ENCODE peak calls at places on chromosomes 5 and 9, in four cellular contexts. O is cardiac muscle cell, X is left ventricle myocardium inferior, H is sigmoid colon. E is an unnamed sample. For H3K4me1, the result is how much of the 10 kb centered on the place peaks cover.

GRCh38 chr5:172078027-172078426 is 71.6 kb upstream of the FBXW11 start:
- DNase-seq in O (no peak), X (no peak), H (peak), E (no peak)

GRCh38 chr9:752201-752600 is 89.3 kb upstream of the DMRT1 start:
- DNase-seq in O (peak), X (no peak), H (no peak), E (no peak)

GRCh38 chr5:81303563-81303962 is 2.2 kb downstream of the ZCCHC9 start:
- DNase-seq in O (no peak), X (no peak), H (no peak), E (no peak)

GRCh38 chr5:154158379-154158738 is 32.2 kb upstream of the GALNT10 start:
- DNase-seq in O (no peak), X (no peak), H (no peak), E (no peak)

GRCh38 chr9:374726-375125 is 160.1 kb downstream of the DOCK8 start:
- DNase-seq in O (no peak), X (no peak), H (no peak), E (no peak)

GRCh38 chr9:113677057-113677456 is 199.1 kb upstream of the ZNF618 start:
- DNase-seq in O (peak), X (no peak), H (no peak), E (no peak)

GRCh38 chr5:175195698-175196656 is 248.0 kb downstream of the DRD1 start:
- DNase-seq in O (no peak), X (no peak), H (no peak), E (no peak)

GRCh38 chr5:74919487-74919886 is 53.3 kb upstream of the FAM169A start:
- DNase-seq in O (peak), X (no peak), H (no peak), E (no peak)

GRCh38 chr5:139569276-139569955 is 8.3 kb downstream of the UBE2D2 start:
- DNase-seq in O (no peak), X (no peak), H (no peak), E (no peak)

DNA sequence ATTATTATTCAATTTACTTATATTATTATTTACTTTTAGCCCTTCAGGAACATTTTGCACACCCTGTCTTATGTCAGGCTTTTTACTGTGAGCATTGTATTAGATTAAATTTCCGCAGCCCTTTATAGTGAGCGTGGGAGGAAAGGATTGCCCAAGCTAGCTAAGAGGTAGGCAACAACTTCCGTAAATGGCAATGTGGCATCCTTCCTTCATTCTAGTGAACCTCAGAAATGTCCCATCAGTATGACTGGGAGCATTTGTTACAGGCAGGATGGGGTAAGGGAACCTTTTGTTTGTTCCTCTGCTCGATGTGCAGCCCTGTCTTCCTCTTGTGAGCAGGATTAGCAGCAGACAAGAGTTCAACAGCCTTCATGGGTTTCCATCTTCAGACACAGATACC is 6.2 kb upstream of the CD180 start:
- DNase-seq in O (no peak), X (no peak), H (no peak), E (no peak)
- H3K4me1 ChIP-seq in O (under half), X (under half), H (under half), E (under half)

GRCh38 chr9:93064392-93065124 is 6.1 kb downstream of the SUSD3 start:
- DNase-seq in O (no peak), X (peak), H (no peak), E (peak)
- H3K4me3 ChIP-seq in O (no peak), X (no peak), H (no peak), E (no peak)

DNA sequence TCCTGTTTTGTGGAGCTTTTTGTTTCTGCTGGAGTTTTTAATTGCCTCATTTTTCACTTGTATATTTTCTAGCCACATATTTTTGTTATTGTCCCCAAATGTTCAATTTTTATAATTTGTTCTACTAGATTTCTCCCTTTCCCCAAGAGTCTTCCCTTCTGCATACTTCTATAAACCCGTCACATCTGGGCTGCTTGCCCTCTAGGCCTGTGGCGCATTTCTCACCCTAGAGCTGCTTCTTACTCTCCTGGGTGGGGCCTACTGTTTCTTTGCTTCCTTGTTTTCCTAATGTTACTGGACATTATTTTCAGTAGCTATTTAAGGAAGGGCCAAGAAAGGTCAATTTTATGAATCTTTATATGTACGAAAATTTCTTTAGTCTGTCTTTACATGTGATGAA is 51.5 kb downstream of the NXNL2 start:
- DNase-seq in O (no peak), X (no peak), H (no peak), E (no peak)
- H3K27ac ChIP-seq in O (no peak), X (no peak), H (no peak), E (no peak)

DNA sequence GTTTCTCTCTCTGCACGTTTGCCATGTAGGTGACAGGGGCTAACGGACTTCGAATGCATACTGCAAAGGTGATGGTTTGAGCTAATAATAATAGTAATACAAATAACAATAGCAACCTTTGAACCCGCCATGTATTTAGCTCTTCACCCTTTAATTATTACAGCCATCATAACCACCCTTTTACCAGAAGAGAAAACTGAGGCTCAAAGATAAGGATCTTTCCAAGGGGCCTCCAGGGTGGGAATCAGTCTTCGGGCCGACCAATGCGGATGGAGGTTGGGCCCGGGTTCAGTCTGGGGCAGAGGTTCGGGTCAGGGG is 494 bp downstream of the CDKN2AIPNL start:
- DNase-seq in O (no peak), X (no peak), H (no peak), E (no peak)
- H3K4me1 ChIP-seq in O (under half), X (under half), H (under half), E (under half)

GRCh38 chr9:131180454-131180853 is 55.1 kb downstream of the NUP214 start:
- DNase-seq in O (peak), X (no peak), H (no peak), E (no peak)
- H3K4me3 ChIP-seq in O (no peak), X (no peak), H (no peak), E (no peak)

DNA sequence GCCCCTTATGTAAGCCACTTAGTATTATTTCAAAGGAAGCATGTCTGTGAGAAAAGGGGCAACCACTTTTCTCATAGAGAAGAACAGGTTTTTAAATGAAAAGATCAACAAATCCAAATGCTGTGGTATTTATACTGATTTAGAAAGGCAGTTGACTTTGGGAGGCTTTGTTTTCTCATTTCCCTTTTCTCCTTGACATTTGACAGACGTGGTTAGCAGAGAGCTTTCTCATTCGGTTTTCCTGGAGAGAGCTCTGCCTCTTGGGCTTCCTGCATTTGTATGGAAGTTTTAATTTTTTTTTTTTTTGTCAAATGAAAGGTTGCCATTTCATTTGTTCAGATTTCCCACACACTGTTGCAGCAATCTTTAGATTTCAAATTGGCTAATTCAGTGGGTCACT is 62.5 kb downstream of the EXOSC2 start:
- DNase-seq in O (no peak), X (no peak), H (no peak), E (no peak)
- H3K27ac ChIP-seq in O (no peak), X (peak), H (no peak), E (no peak)

DNA sequence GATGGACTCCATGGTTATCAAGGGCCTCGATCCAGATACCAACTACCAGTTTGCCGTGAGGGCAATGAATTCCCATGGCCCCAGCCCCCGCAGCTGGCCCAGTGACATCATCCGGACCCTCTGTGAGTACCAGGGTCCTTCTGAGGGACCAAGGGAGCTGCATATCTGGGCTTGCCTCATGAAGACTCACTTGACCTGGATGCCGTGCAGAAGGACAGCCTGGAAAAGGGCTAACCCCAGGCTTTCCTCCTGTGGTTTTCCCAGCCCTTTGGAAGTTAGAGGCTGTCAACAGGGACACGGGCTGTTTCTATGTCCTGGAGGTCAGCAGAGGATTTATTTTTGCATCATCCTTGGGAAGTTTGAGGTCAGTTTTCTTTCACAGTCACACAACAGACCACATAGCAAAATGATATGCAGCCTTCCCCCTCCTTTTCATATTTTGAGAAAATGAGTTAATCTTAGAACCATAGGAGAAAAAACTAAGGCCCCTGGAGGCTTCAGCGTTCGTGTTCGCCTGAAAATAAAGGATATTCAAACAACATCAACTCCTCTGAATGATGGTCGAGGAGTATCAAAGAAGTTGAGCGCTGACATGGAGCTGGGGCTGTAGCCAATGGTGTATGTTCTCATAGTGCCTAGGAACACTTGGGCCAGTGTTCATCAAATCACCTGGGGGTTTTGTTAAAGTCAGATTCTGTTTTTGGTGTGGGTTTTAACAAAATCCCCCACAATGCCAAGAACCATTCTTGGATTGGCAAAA is 112.2 kb downstream of the EGFLAM start:
- DNase-seq in O (no peak), X (peak), H (no peak), E (no peak)
- H3K4me1 ChIP-seq in O (under half), X (under half), H (under half), E (under half)

GRCh38 chr5:176784218-176785165 is 25.9 kb upstream of the UNC5A start:
- DNase-seq in O (peak), X (no peak), H (peak), E (no peak)
- H3K4me3 ChIP-seq in O (no peak), X (no peak), H (no peak), E (no peak)

GRCh38 chr9:4832786-4833579 is 40.2 kb downstream of the RCL1 start:
- DNase-seq in O (peak), X (no peak), H (no peak), E (no peak)
- H3K27ac ChIP-seq in O (no peak), X (no peak), H (no peak), E (no peak)

GRCh38 chr5:1187950-1188334 is 13.5 kb upstream of the SLC6A19 start:
- DNase-seq in O (no peak), X (peak), H (no peak), E (peak)

GRCh38 chr5:1190915-1191314 is 10.5 kb upstream of the SLC6A19 start:
- DNase-seq in O (no peak), X (no peak), H (no peak), E (peak)

GRCh38 chr5:1188464-1188863 is 12.9 kb upstream of the SLC6A19 start:
- DNase-seq in O (no peak), X (no peak), H (no peak), E (no peak)

GRCh38 chr5:1189269-1189668 is 12.1 kb upstream of the SLC6A19 start:
- DNase-seq in O (no peak), X (no peak), H (no peak), E (no peak)

DNA sequence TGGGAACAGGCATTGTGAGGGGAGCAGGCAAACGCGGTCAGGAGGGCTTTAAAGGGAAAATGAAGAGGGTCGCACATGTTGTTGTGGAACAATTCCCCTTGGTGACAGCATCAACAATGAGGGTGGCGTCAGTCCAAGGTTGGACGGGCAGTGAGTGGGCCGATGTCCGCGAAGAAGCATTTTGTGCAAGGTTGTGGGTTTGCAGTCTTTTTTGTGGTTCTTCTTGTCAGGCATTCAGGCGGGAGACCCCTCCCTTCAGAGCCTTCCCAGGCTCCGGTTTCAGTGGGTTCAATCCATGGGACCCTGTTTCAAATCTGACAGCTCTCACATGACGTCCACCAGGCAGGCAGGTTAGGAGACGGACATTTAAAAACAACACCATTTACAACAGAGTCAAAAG is 11.1 kb upstream of the SLC6A19 start:
- DNase-seq in O (no peak), X (no peak), H (no peak), E (no peak)
- H3K4me1 ChIP-seq in O (under half), X (under half), H (under half), E (under half)